ENCODE peak calls at places on chromosomes 12 and 14, in seven cellular contexts. One of them, this sample, is unnamed.

GRCh38 chr12:6280053-6280469 is 30.4 kb upstream of the PLEKHG6 start:
- DNase-seq in HL-60: no peak
- DNase-seq in thyroid gland: peak
- DNase-seq in GM10248: no peak
- DNase-seq in esophagus muscularis mucosa: no peak
- DNase-seq in WTC11: no peak
- DNase-seq in foreskin fibroblast: peak
- DNase-seq in this sample: no peak

GRCh38 chr12:3038931-3039510 is 38.2 kb upstream of the TSPAN9 start:
- DNase-seq in HL-60: no peak
- DNase-seq in thyroid gland: peak
- DNase-seq in GM10248: no peak
- DNase-seq in esophagus muscularis mucosa: no peak
- DNase-seq in WTC11: no peak
- DNase-seq in foreskin fibroblast: no peak
- DNase-seq in this sample: no peak

GRCh38 chr12:5654019-5654418 is 222.1 kb downstream of the NTF3 start:
- DNase-seq in HL-60: no peak
- DNase-seq in thyroid gland: no peak
- DNase-seq in GM10248: no peak
- DNase-seq in esophagus muscularis mucosa: no peak
- DNase-seq in WTC11: no peak
- DNase-seq in foreskin fibroblast: no peak
- DNase-seq in this sample: no peak

GRCh38 chr12:78181544-78182162 is 351.0 kb downstream of the NAV3 start:
- DNase-seq in HL-60: no peak
- DNase-seq in thyroid gland: no peak
- DNase-seq in GM10248: no peak
- DNase-seq in esophagus muscularis mucosa: no peak
- DNase-seq in WTC11: peak
- DNase-seq in foreskin fibroblast: no peak
- DNase-seq in this sample: peak

GRCh38 chr14:74240794-74241610 is 1.8 kb downstream of the VSX2 start:
- DNase-seq in HL-60: no peak
- DNase-seq in thyroid gland: peak
- DNase-seq in GM10248: peak
- DNase-seq in esophagus muscularis mucosa: no peak
- DNase-seq in WTC11: peak
- DNase-seq in foreskin fibroblast: no peak
- DNase-seq in this sample: peak

GRCh38 chr12:49092086-49092815 is 2.4 kb downstream of the DHH start:
- DNase-seq in HL-60: peak
- DNase-seq in thyroid gland: peak
- DNase-seq in GM10248: peak
- DNase-seq in esophagus muscularis mucosa: no peak
- DNase-seq in WTC11: peak
- DNase-seq in foreskin fibroblast: no peak
- DNase-seq in this sample: peak

GRCh38 chr12:43115441-43116160 is 436.4 kb downstream of the ADAMTS20 start:
- DNase-seq in HL-60: no peak
- DNase-seq in thyroid gland: no peak
- DNase-seq in GM10248: no peak
- DNase-seq in esophagus muscularis mucosa: no peak
- DNase-seq in WTC11: no peak
- DNase-seq in foreskin fibroblast: no peak
- DNase-seq in this sample: no peak

GRCh38 chr14:40386433-40386832 is 954.2 kb upstream of the FBXO33 start:
- DNase-seq in HL-60: no peak
- DNase-seq in thyroid gland: no peak
- DNase-seq in GM10248: no peak
- DNase-seq in esophagus muscularis mucosa: no peak
- DNase-seq in WTC11: no peak
- DNase-seq in foreskin fibroblast: no peak
- DNase-seq in this sample: no peak

GRCh38 chr12:49482095-49483051 is 56.5 kb upstream of the KCNH3 start:
- DNase-seq in HL-60: no peak
- DNase-seq in thyroid gland: peak
- DNase-seq in GM10248: no peak
- DNase-seq in esophagus muscularis mucosa: no peak
- DNase-seq in WTC11: no peak
- DNase-seq in foreskin fibroblast: no peak
- DNase-seq in this sample: no peak

GRCh38 chr14:50812856-50813543 is 18.0 kb downstream of the NIN start:
- DNase-seq in HL-60: no peak
- DNase-seq in thyroid gland: no peak
- DNase-seq in GM10248: no peak
- DNase-seq in esophagus muscularis mucosa: peak
- DNase-seq in WTC11: no peak
- DNase-seq in foreskin fibroblast: no peak
- DNase-seq in this sample: no peak

GRCh38 chr14:80587096-80587724 is 354.3 kb downstream of the CEP128 start:
- DNase-seq in HL-60: no peak
- DNase-seq in thyroid gland: no peak
- DNase-seq in GM10248: peak
- DNase-seq in esophagus muscularis mucosa: no peak
- DNase-seq in WTC11: no peak
- DNase-seq in foreskin fibroblast: peak
- DNase-seq in this sample: no peak
- TF ChIP-seq CTCF in HL-60: no peak
- TF ChIP-seq CTCF in thyroid gland: peak
- TF ChIP-seq CTCF in GM10248: peak
- TF ChIP-seq CTCF in esophagus muscularis mucosa: peak
- TF ChIP-seq CTCF in WTC11: no peak
- TF ChIP-seq CTCF in foreskin fibroblast: peak
- TF ChIP-seq CTCF in this sample: peak

GRCh38 chr12:13455765-13456164 is 259.2 kb downstream of the EMP1 start:
- DNase-seq in HL-60: no peak
- DNase-seq in thyroid gland: no peak
- DNase-seq in GM10248: no peak
- DNase-seq in esophagus muscularis mucosa: peak
- DNase-seq in WTC11: no peak
- DNase-seq in foreskin fibroblast: no peak
- DNase-seq in this sample: no peak

GRCh38 chr12:13454991-13455696 is 258.6 kb downstream of the EMP1 start:
- DNase-seq in HL-60: no peak
- DNase-seq in thyroid gland: no peak
- DNase-seq in GM10248: no peak
- DNase-seq in esophagus muscularis mucosa: peak
- DNase-seq in WTC11: no peak
- DNase-seq in foreskin fibroblast: no peak
- DNase-seq in this sample: no peak

GRCh38 chr12:13450231-13451080 is 253.9 kb downstream of the EMP1 start:
- DNase-seq in HL-60: no peak
- DNase-seq in thyroid gland: peak
- DNase-seq in GM10248: no peak
- DNase-seq in esophagus muscularis mucosa: peak
- DNase-seq in WTC11: no peak
- DNase-seq in foreskin fibroblast: no peak
- DNase-seq in this sample: no peak

DNA sequence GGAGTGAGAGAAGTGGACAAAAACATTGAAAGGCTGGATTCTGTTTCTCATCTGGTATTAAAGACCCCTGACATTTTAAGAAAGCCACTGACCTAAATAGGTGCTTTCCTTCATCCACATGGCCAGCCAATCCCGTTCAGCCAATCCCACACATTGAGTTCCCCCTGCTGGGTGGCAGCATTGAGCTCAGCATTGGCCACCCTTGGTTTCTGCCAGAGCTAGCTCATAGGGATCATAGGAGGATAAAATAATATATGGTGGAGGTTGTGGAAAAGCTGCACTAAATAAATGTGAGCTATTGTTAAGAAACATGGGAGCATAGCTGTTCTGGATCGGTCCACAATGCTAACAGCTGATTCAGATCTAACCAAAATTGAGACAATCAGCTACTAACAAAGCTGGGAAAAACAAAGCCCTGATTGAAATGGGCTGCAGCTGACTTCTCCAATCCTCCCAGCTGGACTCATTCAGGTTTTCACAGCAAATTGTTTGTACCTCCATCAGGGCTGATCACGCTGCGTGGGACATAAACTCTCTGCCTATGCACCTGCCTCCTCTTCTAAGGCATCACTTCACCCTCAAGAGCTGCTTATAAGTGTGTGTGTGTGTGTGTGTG is 256.5 kb downstream of the EMP1 start:
- DNase-seq in HL-60: no peak
- DNase-seq in thyroid gland: no peak
- DNase-seq in GM10248: no peak
- DNase-seq in esophagus muscularis mucosa: peak
- DNase-seq in WTC11: no peak
- DNase-seq in foreskin fibroblast: no peak
- DNase-seq in this sample: no peak
- TF ChIP-seq CTCF in HL-60: no peak
- TF ChIP-seq CTCF in thyroid gland: no peak
- TF ChIP-seq CTCF in GM10248: no peak
- TF ChIP-seq CTCF in esophagus muscularis mucosa: no peak
- TF ChIP-seq CTCF in WTC11: no peak
- TF ChIP-seq CTCF in foreskin fibroblast: no peak
- TF ChIP-seq CTCF in this sample: no peak

GRCh38 chr14:47044841-47045240 is 393.3 kb upstream of the RPL10L start:
- DNase-seq in HL-60: no peak
- DNase-seq in thyroid gland: no peak
- DNase-seq in GM10248: no peak
- DNase-seq in esophagus muscularis mucosa: no peak
- DNase-seq in WTC11: peak
- DNase-seq in foreskin fibroblast: no peak
- DNase-seq in this sample: no peak
- TF ChIP-seq CTCF in HL-60: no peak
- TF ChIP-seq CTCF in thyroid gland: no peak
- TF ChIP-seq CTCF in GM10248: no peak
- TF ChIP-seq CTCF in esophagus muscularis mucosa: no peak
- TF ChIP-seq CTCF in WTC11: no peak
- TF ChIP-seq CTCF in foreskin fibroblast: no peak
- TF ChIP-seq CTCF in this sample: no peak

GRCh38 chr12:12648284-12648683 is 36.6 kb downstream of the CREBL2 start:
- DNase-seq in HL-60: no peak
- DNase-seq in thyroid gland: no peak
- DNase-seq in GM10248: no peak
- DNase-seq in esophagus muscularis mucosa: no peak
- DNase-seq in WTC11: no peak
- DNase-seq in foreskin fibroblast: no peak
- DNase-seq in this sample: no peak

GRCh38 chr12:12646483-12647072 is 34.9 kb downstream of the CREBL2 start:
- DNase-seq in HL-60: no peak
- DNase-seq in thyroid gland: no peak
- DNase-seq in GM10248: peak
- DNase-seq in esophagus muscularis mucosa: no peak
- DNase-seq in WTC11: no peak
- DNase-seq in foreskin fibroblast: no peak
- DNase-seq in this sample: no peak

GRCh38 chr12:12642916-12643315 is 31.2 kb downstream of the CREBL2 start:
- DNase-seq in HL-60: no peak
- DNase-seq in thyroid gland: no peak
- DNase-seq in GM10248: no peak
- DNase-seq in esophagus muscularis mucosa: no peak
- DNase-seq in WTC11: no peak
- DNase-seq in foreskin fibroblast: no peak
- DNase-seq in this sample: no peak

GRCh38 chr12:12648951-12649650 is 37.4 kb downstream of the CREBL2 start:
- DNase-seq in HL-60: no peak
- DNase-seq in thyroid gland: no peak
- DNase-seq in GM10248: no peak
- DNase-seq in esophagus muscularis mucosa: no peak
- DNase-seq in WTC11: no peak
- DNase-seq in foreskin fibroblast: no peak
- DNase-seq in this sample: no peak

GRCh38 chr12:12645485-12645884 is 33.8 kb downstream of the CREBL2 start:
- DNase-seq in HL-60: peak
- DNase-seq in thyroid gland: no peak
- DNase-seq in GM10248: peak
- DNase-seq in esophagus muscularis mucosa: no peak
- DNase-seq in WTC11: no peak
- DNase-seq in foreskin fibroblast: no peak
- DNase-seq in this sample: no peak
- TF ChIP-seq CTCF in HL-60: no peak
- TF ChIP-seq CTCF in thyroid gland: no peak
- TF ChIP-seq CTCF in GM10248: peak
- TF ChIP-seq CTCF in esophagus muscularis mucosa: peak
- TF ChIP-seq CTCF in WTC11: peak
- TF ChIP-seq CTCF in foreskin fibroblast: peak
- TF ChIP-seq CTCF in this sample: peak

This sample was measured in glutamatergic neuron.